ENCODE peak calls at places on chromosomes 6 and 20, in ten cellular contexts. V is Daoy; A is SK-N-SH; F is naive B cell; K is left colon; W is psoas muscle; E is dermis microvascular lymphatic vessel endothelial cell; L is mesendoderm; G is left lung; Z is activated naive CD8-positive, alpha-beta T cell treated with anti-CD3 and anti-CD28 coated beads for 36 hours. R is an unnamed sample.

GRCh38 chr6:40626886-40627285 is 39.7 kb upstream of the LRFN2 start:
- DNase-seq in V (peak), A (no peak), F (no peak), K (no peak), W (no peak), E (no peak), L (no peak), G (no peak), Z (no peak), R (no peak)

GRCh38 chr20:44552950-44553908 is 29.1 kb upstream of the PKIG start:
- DNase-seq in V (peak), A (no peak), F (no peak), K (no peak), W (no peak), E (no peak), L (no peak), G (no peak), Z (no peak), R (no peak)

GRCh38 chr6:29710281-29710941 is 12.8 kb upstream of the HLA-F start:
- DNase-seq in V (no peak), A (no peak), F (no peak), K (no peak), W (no peak), E (no peak), L (no peak), G (no peak), Z (no peak), R (no peak)

GRCh38 chr20:10225439-10226080 is 6.9 kb downstream of the SNAP25 start:
- DNase-seq in V (peak), A (peak), F (no peak), K (no peak), W (no peak), E (no peak), L (peak), G (no peak), Z (no peak), R (no peak)

GRCh38 chr20:15345287-15345686 is 1007.9 kb upstream of the FLRT3 start:
- DNase-seq in V (no peak), A (no peak), F (no peak), K (no peak), W (no peak), E (no peak), L (no peak), G (no peak), Z (no peak), R (no peak)

GRCh38 chr6:85677243-85677956 is 34.7 kb upstream of the SYNCRIP start:
- DNase-seq in V (peak), A (no peak), F (no peak), K (no peak), W (no peak), E (no peak), L (no peak), G (no peak), Z (no peak), R (no peak)

GRCh38 chr6:42417641-42418112 is 34.0 kb downstream of the TRERF1 start:
- DNase-seq in V (peak), A (no peak), F (no peak), K (no peak), W (no peak), E (no peak), L (no peak), G (no peak), Z (peak), R (no peak)

GRCh38 chr6:134223761-134224445 is 94.0 kb downstream of the SGK1 start:
- DNase-seq in V (no peak), A (no peak), F (no peak), K (no peak), W (no peak), E (no peak), L (no peak), G (no peak), Z (no peak), R (no peak)

GRCh38 chr20:3730803-3731370 is 1.6 kb upstream of the HSPA12B start:
- DNase-seq in V (no peak), A (no peak), F (no peak), K (no peak), W (no peak), E (no peak), L (no peak), G (no peak), Z (no peak), R (no peak)

GRCh38 chr6:1436334-1437306 is 47.2 kb downstream of the FOXF2 start:
- DNase-seq in V (peak), A (peak), F (peak), K (peak), W (no peak), E (peak), L (peak), G (no peak), Z (peak), R (peak)